ENCODE peak calls at places on chromosomes 16 and 17, in four cellular contexts. One of them, this sample, is unnamed.
A peak's percentile ranks its signal among the peaks of the same experiment; 100 is the strongest.

GRCh38 chr17:63425478-63425877 is 20.6 kb downstream of the CYB561 start:
- DNase-seq in psoas muscle: peak; percentile 68
- DNase-seq in mucosa of descending colon: peak; percentile 63
- DNase-seq in ascending aorta: no peak
- DNase-seq in this sample: peak; percentile 40

GRCh38 chr17:51430581-51430980 is 170.2 kb downstream of the UTP18 start:
- DNase-seq in psoas muscle: no peak
- DNase-seq in mucosa of descending colon: no peak
- DNase-seq in ascending aorta: no peak
- DNase-seq in this sample: no peak

GRCh38 chr16:2212362-2213324 is 2.0 kb upstream of the BRICD5 start:
- DNase-seq in psoas muscle: peak; percentile 72
- DNase-seq in mucosa of descending colon: no peak
- DNase-seq in ascending aorta: no peak
- DNase-seq in this sample: no peak

GRCh38 chr16:88896238-88897065 is 30.0 kb upstream of the PABPN1L start:
- DNase-seq in psoas muscle: peak; percentile 47
- DNase-seq in mucosa of descending colon: no peak
- DNase-seq in ascending aorta: no peak
- DNase-seq in this sample: no peak

GRCh38 chr16:29649560-29650494 is 13.2 kb upstream of the SPN start:
- DNase-seq in psoas muscle: no peak
- DNase-seq in mucosa of descending colon: no peak
- DNase-seq in ascending aorta: no peak
- DNase-seq in this sample: no peak

GRCh38 chr16:5505093-5505887 is 407.7 kb upstream of the EEF2KMT start:
- DNase-seq in psoas muscle: no peak
- DNase-seq in mucosa of descending colon: no peak
- DNase-seq in ascending aorta: no peak
- DNase-seq in this sample: no peak

GRCh38 chr17:14372905-14373559 is 72.2 kb downstream of the HS3ST3B1 start:
- DNase-seq in psoas muscle: no peak
- DNase-seq in mucosa of descending colon: no peak
- DNase-seq in ascending aorta: no peak
- DNase-seq in this sample: no peak

GRCh38 chr17:18961634-18962493 is 9.9 kb downstream of the SLC5A10 start:
- DNase-seq in psoas muscle: no peak
- DNase-seq in mucosa of descending colon: no peak
- DNase-seq in ascending aorta: no peak
- DNase-seq in this sample: no peak

GRCh38 chr16:1895068-1895467 is 23.1 kb upstream of the MEIOB start:
- DNase-seq in psoas muscle: no peak
- DNase-seq in mucosa of descending colon: peak; percentile 65
- DNase-seq in ascending aorta: no peak
- DNase-seq in this sample: no peak

GRCh38 chr16:74448990-74449389 is 27.7 kb upstream of the CLEC18B start:
- DNase-seq in psoas muscle: peak; percentile 50
- DNase-seq in mucosa of descending colon: peak; percentile 37
- DNase-seq in ascending aorta: peak; percentile 19
- DNase-seq in this sample: peak; percentile 83

GRCh38 chr17:41695954-41696720 is 7.5 kb downstream of the EIF1 start:
- DNase-seq in psoas muscle: peak; percentile 59
- DNase-seq in mucosa of descending colon: no peak
- DNase-seq in ascending aorta: no peak
- DNase-seq in this sample: no peak

GRCh38 chr16:71383054-71383773 is 24.7 kb downstream of the CALB2 start:
- DNase-seq in psoas muscle: no peak
- DNase-seq in mucosa of descending colon: no peak
- DNase-seq in ascending aorta: no peak
- DNase-seq in this sample: peak; percentile 10

GRCh38 chr17:70810609-70811008 is 641.3 kb downstream of the KCNJ2 start:
- DNase-seq in psoas muscle: no peak
- DNase-seq in mucosa of descending colon: no peak
- DNase-seq in ascending aorta: no peak
- DNase-seq in this sample: no peak

GRCh38 chr16:896261-897199 is 74.3 kb downstream of the LMF1 start:
- DNase-seq in psoas muscle: peak; percentile 8
- DNase-seq in mucosa of descending colon: no peak
- DNase-seq in ascending aorta: no peak
- DNase-seq in this sample: no peak

GRCh38 chr17:64118452-64118979 is 11.4 kb downstream of the ERN1 start:
- DNase-seq in psoas muscle: peak; percentile 23
- DNase-seq in mucosa of descending colon: no peak
- DNase-seq in ascending aorta: peak; percentile 13
- DNase-seq in this sample: no peak

GRCh38 chr17:79925242-79925957 is 86.2 kb upstream of the CBX4 start:
- DNase-seq in psoas muscle: peak; percentile 78
- DNase-seq in mucosa of descending colon: peak; percentile 89
- DNase-seq in ascending aorta: no peak
- DNase-seq in this sample: no peak

GRCh38 chr16:82636485-82636884 is 9.7 kb downstream of the CDH13 start:
- DNase-seq in psoas muscle: no peak
- DNase-seq in mucosa of descending colon: no peak
- DNase-seq in ascending aorta: no peak
- DNase-seq in this sample: no peak

GRCh38 chr17:879546-879945 is 97.4 kb downstream of the MRM3 start:
- DNase-seq in psoas muscle: peak; percentile 78
- DNase-seq in mucosa of descending colon: peak; percentile 68
- DNase-seq in ascending aorta: peak; percentile 18
- DNase-seq in this sample: no peak

GRCh38 chr17:7440113-7440822 is 956 bp downstream of the FGF11 start:
- DNase-seq in psoas muscle: peak; percentile 73
- DNase-seq in mucosa of descending colon: peak; percentile 65
- DNase-seq in ascending aorta: no peak
- DNase-seq in this sample: no peak

GRCh38 chr16:75064403-75065148 is 52.0 kb downstream of the LDHD start:
- DNase-seq in psoas muscle: no peak
- DNase-seq in mucosa of descending colon: peak; percentile 78
- DNase-seq in ascending aorta: no peak
- DNase-seq in this sample: no peak

GRCh38 chr16:17303101-17303500 is 167.7 kb downstream of the XYLT1 start:
- DNase-seq in psoas muscle: no peak
- DNase-seq in mucosa of descending colon: peak; percentile 50
- DNase-seq in ascending aorta: no peak
- DNase-seq in this sample: no peak
- H3K4me3 ChIP-seq in psoas muscle: no peak overlapping the region
- H3K4me3 ChIP-seq in mucosa of descending colon: no peak overlapping the region
- H3K4me3 ChIP-seq in ascending aorta: no peak overlapping the region
- H3K4me3 ChIP-seq in this sample: no peak overlapping the region

GRCh38 chr17:35731932-35732805 is 730 bp downstream of the RASL10B start:
- DNase-seq in psoas muscle: no peak
- DNase-seq in mucosa of descending colon: no peak
- DNase-seq in ascending aorta: no peak
- DNase-seq in this sample: no peak
- H3K4me3 ChIP-seq in psoas muscle: peak overlapping the region; percentile 68
- H3K4me3 ChIP-seq in mucosa of descending colon: no peak overlapping the region
- H3K4me3 ChIP-seq in ascending aorta: peak overlapping the region; percentile 76
- H3K4me3 ChIP-seq in this sample: peak overlapping the region; percentile 50

GRCh38 chr17:45423936-45424335 is 8.7 kb downstream of the ARHGAP27 start:
- DNase-seq in psoas muscle: no peak
- DNase-seq in mucosa of descending colon: peak; percentile 46
- DNase-seq in ascending aorta: no peak
- DNase-seq in this sample: no peak
- H3K4me3 ChIP-seq in psoas muscle: no peak overlapping the region
- H3K4me3 ChIP-seq in mucosa of descending colon: no peak overlapping the region
- H3K4me3 ChIP-seq in ascending aorta: no peak overlapping the region
- H3K4me3 ChIP-seq in this sample: no peak overlapping the region

DNA sequence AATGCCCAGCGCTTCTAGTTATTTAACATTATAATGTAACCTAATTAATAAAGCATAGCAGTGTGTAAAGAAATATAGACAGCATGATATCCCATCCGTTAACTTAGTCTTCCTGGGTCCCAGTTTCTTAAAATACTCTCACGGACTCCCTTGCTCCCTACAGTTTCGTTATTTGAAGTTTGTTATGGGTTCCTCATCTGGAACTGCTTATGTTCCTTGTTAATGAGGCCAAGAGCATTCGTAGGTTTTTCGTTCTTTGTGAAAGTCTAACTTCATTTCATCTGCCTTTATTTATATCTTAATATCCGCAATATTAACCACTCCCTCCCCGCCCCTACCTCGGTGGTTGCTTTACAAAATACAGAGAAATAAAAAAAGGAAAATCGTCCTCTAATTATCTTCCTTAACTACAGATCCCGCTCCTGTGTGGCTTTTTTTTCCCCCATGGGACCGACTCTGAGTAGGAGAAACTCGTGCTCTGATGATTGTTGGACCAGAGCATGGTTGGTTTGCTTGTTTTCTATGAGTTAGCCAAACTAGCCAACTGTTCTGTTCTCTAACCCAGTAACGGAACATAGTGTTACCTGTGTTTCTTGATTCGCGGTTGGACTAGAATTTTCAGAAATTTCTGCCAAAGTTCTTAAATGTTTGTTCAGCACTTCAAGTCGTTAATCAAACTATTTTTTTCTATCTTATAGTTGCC is 873 bp downstream of the ADPRM start:
- DNase-seq in psoas muscle: no peak
- DNase-seq in mucosa of descending colon: no peak
- DNase-seq in ascending aorta: no peak
- DNase-seq in this sample: no peak
- H3K4me3 ChIP-seq in psoas muscle: peak overlapping the region; percentile 96
- H3K4me3 ChIP-seq in mucosa of descending colon: peak overlapping the region; percentile 83
- H3K4me3 ChIP-seq in ascending aorta: peak overlapping the region; percentile 99
- H3K4me3 ChIP-seq in this sample: peak overlapping the region; percentile 98

DNA sequence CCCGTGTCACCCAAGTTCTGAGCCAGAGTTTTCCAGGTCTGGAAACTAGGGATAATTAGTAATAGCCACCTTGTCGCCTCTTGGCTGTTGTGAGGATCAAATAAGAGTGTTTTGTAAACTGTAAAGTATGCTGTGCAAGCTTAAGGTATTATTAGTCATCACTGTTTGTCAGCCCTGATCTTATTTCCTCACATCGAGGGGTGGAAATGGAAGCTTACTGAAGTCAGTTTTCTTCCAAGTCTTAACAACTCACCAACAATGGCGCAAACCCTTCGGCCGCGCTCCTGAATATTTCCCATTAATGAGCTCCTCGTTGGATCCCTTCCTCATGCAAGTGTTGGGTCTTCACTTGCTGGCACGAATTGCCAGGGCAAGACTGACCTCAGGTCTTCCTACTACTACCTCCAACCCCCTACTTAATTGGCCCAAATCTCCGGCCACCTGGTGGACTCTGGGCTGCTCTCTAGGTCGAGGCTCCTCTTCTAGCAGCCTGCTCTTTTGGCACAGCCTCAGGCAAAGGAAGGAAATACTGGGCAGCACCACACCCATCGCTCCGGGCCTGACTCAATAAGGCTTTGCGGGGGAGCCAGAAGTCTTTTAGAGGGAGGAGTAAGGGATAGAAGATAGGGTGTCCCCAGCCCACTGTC is 874 bp upstream of the SLC35B1 start:
- DNase-seq in psoas muscle: no peak
- DNase-seq in mucosa of descending colon: no peak
- DNase-seq in ascending aorta: no peak
- DNase-seq in this sample: no peak
- H3K4me3 ChIP-seq in psoas muscle: peak overlapping the region; percentile 81
- H3K4me3 ChIP-seq in mucosa of descending colon: peak overlapping the region; percentile 84
- H3K4me3 ChIP-seq in ascending aorta: peak overlapping the region; percentile 80
- H3K4me3 ChIP-seq in this sample: peak overlapping the region; percentile 67

GRCh38 chr17:21199856-21200255 is 14.1 kb downstream of the TMEM11 start:
- DNase-seq in psoas muscle: no peak
- DNase-seq in mucosa of descending colon: no peak
- DNase-seq in ascending aorta: no peak
- DNase-seq in this sample: no peak
- H3K4me3 ChIP-seq in psoas muscle: no peak overlapping the region
- H3K4me3 ChIP-seq in mucosa of descending colon: no peak overlapping the region
- H3K4me3 ChIP-seq in ascending aorta: no peak overlapping the region
- H3K4me3 ChIP-seq in this sample: no peak overlapping the region